ENCODE peak calls at places on chromosomes 3 and 15, in five cellular contexts. T, B, R, C and A are unnamed samples.

GRCh38 chr15:30905821-30906220 is 2.1 kb downstream of the FAN1 start:
- DNase-seq in T (no peak), C (no peak), B (peak), R (no peak), A (no peak)

GRCh38 chr15:73930371-73930770 is 4.1 kb downstream of the LOXL1 start:
- DNase-seq in T (no peak), C (peak), B (peak), R (no peak), A (peak)

GRCh38 chr3:157327018-157327417 is 109.6 kb upstream of the PTX3 start:
- DNase-seq in B (no peak), R (no peak), T (no peak), C (no peak), A (no peak)

GRCh38 chr3:61649381-61650170 is 88.2 kb downstream of the PTPRG start:
- DNase-seq in C (no peak), R (no peak), B (no peak), T (no peak), A (no peak)

GRCh38 chr15:101615986-101616848 is 36.0 kb downstream of the TM2D3 start:
- DNase-seq in R (no peak), C (peak), T (peak), B (peak), A (peak)

GRCh38 chr15:68413363-68414255 is 18.4 kb downstream of the ITGA11 start:
- DNase-seq in R (no peak), T (no peak), C (no peak), B (no peak), A (no peak)

GRCh38 chr15:48718646-48719045 is 73.1 kb upstream of the FBN1 start:
- DNase-seq in B (no peak), T (no peak), R (no peak), C (peak), A (peak)

GRCh38 chr15:51727141-51727897 is 10.1 kb downstream of the LYSMD2 start:
- DNase-seq in R (no peak), T (no peak), C (peak), B (no peak), A (peak)

GRCh38 chr3:61729235-61729634 is 167.9 kb downstream of the PTPRG start:
- DNase-seq in C (no peak), R (no peak), T (no peak), B (no peak), A (no peak)